ENCODE peak calls at places on chromosomes 5 and 9, in five cellular contexts. R is cerebellar cortex, E is mucosa of descending colon, M is coronary artery, V is GM12891. P is an unnamed sample.

GRCh38 chr5:144468542-144468941 is 297.9 kb downstream of the KCTD16 start:
- DNase-seq in R (no peak), E (no peak), M (no peak), V (no peak), P (no peak)

GRCh38 chr9:69004836-69005235 is 9.1 kb downstream of the PRKACG start:
- DNase-seq in R (no peak), E (no peak), M (no peak), V (no peak), P (no peak)

GRCh38 chr5:72505539-72505938 is 1.7 kb downstream of the ZNF366 start:
- DNase-seq in R (no peak), E (no peak), M (no peak), V (no peak), P (no peak)

GRCh38 chr5:134289509-134290113 is 63.7 kb upstream of the PPP2CA start:
- DNase-seq in R (peak), E (peak), M (no peak), V (peak), P (peak)

GRCh38 chr9:133207540-133208170 is 1.4 kb downstream of the OBP2B start:
- DNase-seq in R (no peak), E (no peak), M (no peak), V (no peak), P (no peak)

GRCh38 chr9:31683126-31683525 is 701.3 kb upstream of the ACO1 start:
- DNase-seq in R (no peak), E (no peak), M (no peak), V (no peak), P (no peak)

GRCh38 chr9:128553695-128554094 is 1.3 kb downstream of the SPTAN1 start:
- DNase-seq in R (peak), E (no peak), M (no peak), V (no peak), P (no peak)

GRCh38 chr5:58565033-58565432 is 17.8 kb upstream of the RAB3C start:
- DNase-seq in R (no peak), E (no peak), M (no peak), V (no peak), P (no peak)

GRCh38 chr5:168329302-168329701 is 37.9 kb downstream of the WWC1 start:
- DNase-seq in R (no peak), E (no peak), M (no peak), V (no peak), P (no peak)

GRCh38 chr5:76408104-76408644 is 5.1 kb downstream of the IQGAP2 start:
- DNase-seq in R (no peak), E (no peak), M (no peak), V (no peak), P (no peak)

GRCh38 chr9:13962006-13962405 is 351.9 kb downstream of the NFIB start:
- DNase-seq in R (no peak), E (no peak), M (no peak), V (no peak), P (no peak)

GRCh38 chr9:113623851-113624485 is 160.4 kb downstream of the RGS3 start:
- DNase-seq in R (no peak), E (no peak), M (peak), V (no peak), P (no peak)

GRCh38 chr9:135083241-135083810 is 4.1 kb upstream of the OLFM1 start:
- DNase-seq in R (no peak), E (no peak), M (no peak), V (no peak), P (no peak)